ENCODE peak calls at places on chromosomes 12 and 14, in eight cellular contexts. Q, P, E, R, Z, J, T and K are unnamed samples.

GRCh38 chr12:81222841-81223595 is 145.1 kb downstream of the ACSS3 start:
- DNase-seq in Q (no peak), P (no peak), E (no peak), R (no peak), Z (no peak), J (no peak), T (no peak), K (no peak)

GRCh38 chr12:27861428-27862167 is 81.6 kb upstream of the MANSC4 start:
- DNase-seq in Q (peak), P (no peak), E (no peak), R (no peak), Z (no peak), J (no peak), T (no peak), K (peak)

GRCh38 chr14:60968099-60968498 is 12.8 kb downstream of the TRMT5 start:
- DNase-seq in Q (no peak), P (no peak), E (no peak), R (no peak), Z (no peak), J (no peak), T (no peak), K (no peak)

GRCh38 chr14:22848391-22849164 is 12.2 kb downstream of the MMP14 start:
- DNase-seq in Q (peak), P (peak), E (no peak), R (no peak), Z (peak), J (no peak), T (peak), K (peak)

GRCh38 chr14:34064349-34064748 is 113.5 kb upstream of the EGLN3 start:
- DNase-seq in Q (peak), P (no peak), E (no peak), R (no peak), Z (no peak), J (no peak), T (no peak), K (peak)

GRCh38 chr14:52485350-52485960 is 66.8 kb downstream of the TXNDC16 start:
- DNase-seq in Q (no peak), P (no peak), E (no peak), R (no peak), Z (no peak), J (no peak), T (no peak), K (no peak)

GRCh38 chr12:95117178-95117599 is 43.8 kb upstream of the NR2C1 start:
- DNase-seq in Q (peak), P (peak), E (peak), R (peak), Z (peak), J (no peak), T (peak), K (peak)

GRCh38 chr12:132141976-132142678 is 2.0 kb downstream of the DDX51 start:
- DNase-seq in Q (no peak), P (no peak), E (no peak), R (no peak), Z (no peak), J (no peak), T (no peak), K (no peak)

GRCh38 chr12:52371716-52372115 is 4.4 kb upstream of the KRT85 start:
- DNase-seq in Q (no peak), P (no peak), E (no peak), R (no peak), Z (no peak), J (no peak), T (no peak), K (no peak)

GRCh38 chr14:70873627-70874026 is 33.6 kb upstream of the PCNX1 start:
- DNase-seq in Q (no peak), P (no peak), E (no peak), R (no peak), Z (no peak), J (no peak), T (peak), K (no peak)

GRCh38 chr12:132162508-132163031 is 18.3 kb downstream of the NOC4L start:
- DNase-seq in Q (no peak), P (peak), E (peak), R (no peak), Z (no peak), J (peak), T (no peak), K (no peak)

GRCh38 chr14:64723691-64724577 is 19.7 kb downstream of the PLEKHG3 start:
- DNase-seq in Q (no peak), P (no peak), E (no peak), R (no peak), Z (no peak), J (no peak), T (peak), K (no peak)

GRCh38 chr14:71594828-71595227 is 337.4 kb upstream of the RGS6 start:
- DNase-seq in Q (no peak), P (no peak), E (no peak), R (no peak), Z (no peak), J (no peak), T (no peak), K (no peak)

GRCh38 chr12:41532072-41532471 is 344.0 kb downstream of the PDZRN4 start:
- DNase-seq in Q (no peak), P (no peak), E (no peak), R (no peak), Z (no peak), J (no peak), T (no peak), K (no peak)

GRCh38 chr14:65234752-65235361 is 132.5 kb upstream of the MAX start:
- DNase-seq in Q (no peak), P (no peak), E (no peak), R (no peak), Z (no peak), J (no peak), T (no peak), K (no peak)

GRCh38 chr14:72736791-72737559 is 156.9 kb downstream of the DPF3 start:
- DNase-seq in Q (no peak), P (no peak), E (no peak), R (no peak), Z (no peak), J (no peak), T (peak), K (no peak)

GRCh38 chr12:4001869-4002268 is 128.7 kb upstream of the PARP11 start:
- DNase-seq in Q (no peak), P (no peak), E (no peak), R (no peak), Z (no peak), J (no peak), T (no peak), K (no peak)

GRCh38 chr12:104863549-104863948 is 94.5 kb downstream of the SLC41A2 start:
- DNase-seq in Q (no peak), P (no peak), E (no peak), R (no peak), Z (no peak), J (no peak), T (no peak), K (no peak)